ENCODE peak calls at places on chromosome X, in eight cellular contexts. Y is sigmoid colon; Q is WERI-Rb-1; R is ascending aorta; E is CD8-positive, alpha-beta T cell; M is left ventricle myocardium inferior; D is left lung; N is brain microvascular endothelial cell. B is an unnamed sample.

GRCh38 chrX:133018229-133018628 is 59.8 kb upstream of the HS6ST2 start:
- DNase-seq in Y (no peak), Q (no peak), R (no peak), E (no peak), M (no peak), D (no peak), N (no peak), B (no peak)

GRCh38 chrX:16594490-16594889 is 55.5 kb upstream of the S100G start:
- DNase-seq in Y (no peak), Q (no peak), R (no peak), E (no peak), M (no peak), D (no peak), N (no peak), B (no peak)

GRCh38 chrX:150642421-150642820 is 50.8 kb upstream of the MTMR1 start:
- DNase-seq in Y (no peak), Q (no peak), R (no peak), E (no peak), M (no peak), D (no peak), N (no peak), B (no peak)

GRCh38 chrX:105543271-105543670 is 279.1 kb upstream of the NRK start:
- DNase-seq in Y (no peak), Q (no peak), R (no peak), E (no peak), M (no peak), D (no peak), N (no peak), B (no peak)

GRCh38 chrX:108036298-108036973 is 8.4 kb upstream of the VSIG1 start:
- DNase-seq in Y (no peak), Q (no peak), R (no peak), E (no peak), M (no peak), D (no peak), N (peak), B (peak)

GRCh38 chrX:111868726-111869638 is 7.0 kb upstream of the TRPC5OS start:
- DNase-seq in Y (no peak), Q (peak), R (no peak), E (no peak), M (no peak), D (no peak), N (no peak), B (no peak)

GRCh38 chrX:134406230-134406794 is 53.7 kb upstream of the HPRT1 start:
- DNase-seq in Y (no peak), Q (no peak), R (no peak), E (no peak), M (no peak), D (no peak), N (no peak), B (no peak)

GRCh38 chrX:47184486-47184885 is 9.1 kb upstream of the UBA1 start:
- DNase-seq in Y (no peak), Q (no peak), R (no peak), E (no peak), M (no peak), D (peak), N (no peak), B (no peak)

GRCh38 chrX:81957900-81958545 is 756.1 kb downstream of the SH3BGRL start:
- DNase-seq in Y (no peak), Q (no peak), R (no peak), E (no peak), M (no peak), D (no peak), N (no peak), B (peak)

GRCh38 chrX:136457303-136457917 is 30.3 kb upstream of the BRS3 start:
- DNase-seq in Y (no peak), Q (no peak), R (no peak), E (no peak), M (no peak), D (no peak), N (no peak), B (no peak)

GRCh38 chrX:22171287-22172060 is 101.2 kb upstream of the CBLL2 start:
- DNase-seq in Y (no peak), Q (peak), R (no peak), E (no peak), M (no peak), D (no peak), N (no peak), B (no peak)

GRCh38 chrX:154505726-154506125 is 10.3 kb downstream of the FAM3A start:
- DNase-seq in Y (no peak), Q (no peak), R (no peak), E (no peak), M (no peak), D (no peak), N (peak), B (no peak)

GRCh38 chrX:77160301-77160700 is 286.9 kb upstream of the FGF16 start:
- DNase-seq in Y (no peak), Q (peak), R (no peak), E (no peak), M (no peak), D (no peak), N (no peak), B (no peak)

GRCh38 chrX:106802388-106803275 is at the start of gene TBC1D8B:
- DNase-seq in Y (peak), Q (peak), R (peak), E (no peak), M (peak), D (peak), N (peak), B (peak)

GRCh38 chrX:94813541-94813940 is 1139.5 kb downstream of the FAM133A start:
- DNase-seq in Y (no peak), Q (no peak), R (no peak), E (no peak), M (no peak), D (no peak), N (no peak), B (no peak)

DNA sequence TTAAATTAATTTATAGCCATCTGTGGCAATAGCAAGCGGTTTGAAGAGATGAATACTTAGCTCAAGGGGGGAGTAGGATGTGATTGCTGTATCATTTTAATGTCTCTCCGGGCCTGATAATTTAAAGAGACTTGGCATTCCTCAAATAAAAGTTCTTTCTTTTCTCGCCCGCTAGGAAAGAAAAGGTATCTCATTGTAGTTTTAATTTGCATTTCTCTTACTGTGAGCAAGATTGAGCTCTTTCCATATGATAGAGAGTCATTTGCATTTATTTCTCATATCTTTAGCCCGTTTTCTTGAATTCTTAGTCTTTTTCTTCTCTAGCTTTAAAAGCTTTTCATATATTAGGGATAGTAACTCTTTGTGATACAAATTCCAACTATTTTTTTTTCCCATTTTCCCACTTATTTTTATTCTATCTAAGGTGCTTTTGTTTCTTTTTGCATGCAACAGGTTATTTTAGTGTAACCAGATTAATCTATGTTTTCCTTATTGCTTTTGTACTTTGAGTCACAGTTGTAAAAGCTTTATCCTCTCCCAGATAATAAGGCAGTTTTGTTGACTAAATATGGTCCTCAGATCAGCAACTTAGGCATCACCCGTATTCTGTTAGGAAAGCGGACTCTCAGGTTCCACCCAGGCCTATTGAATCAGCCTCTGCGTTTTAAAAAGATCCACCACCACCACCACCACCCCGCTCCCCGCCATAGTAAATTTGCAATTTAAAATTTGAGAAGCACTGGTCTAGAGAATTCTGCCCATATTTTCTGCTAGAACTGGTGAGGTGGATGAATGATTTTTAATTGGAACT is 58.7 kb upstream of the USP9X start:
- DNase-seq in Y (no peak), Q (no peak), R (no peak), E (no peak), M (no peak), D (no peak), N (no peak), B (no peak)
- H3K4me3 ChIP-seq in Y (no peak), Q (no peak), R (no peak), E (no peak), M (no peak), D (no peak), N (no peak), B (no peak)

DNA sequence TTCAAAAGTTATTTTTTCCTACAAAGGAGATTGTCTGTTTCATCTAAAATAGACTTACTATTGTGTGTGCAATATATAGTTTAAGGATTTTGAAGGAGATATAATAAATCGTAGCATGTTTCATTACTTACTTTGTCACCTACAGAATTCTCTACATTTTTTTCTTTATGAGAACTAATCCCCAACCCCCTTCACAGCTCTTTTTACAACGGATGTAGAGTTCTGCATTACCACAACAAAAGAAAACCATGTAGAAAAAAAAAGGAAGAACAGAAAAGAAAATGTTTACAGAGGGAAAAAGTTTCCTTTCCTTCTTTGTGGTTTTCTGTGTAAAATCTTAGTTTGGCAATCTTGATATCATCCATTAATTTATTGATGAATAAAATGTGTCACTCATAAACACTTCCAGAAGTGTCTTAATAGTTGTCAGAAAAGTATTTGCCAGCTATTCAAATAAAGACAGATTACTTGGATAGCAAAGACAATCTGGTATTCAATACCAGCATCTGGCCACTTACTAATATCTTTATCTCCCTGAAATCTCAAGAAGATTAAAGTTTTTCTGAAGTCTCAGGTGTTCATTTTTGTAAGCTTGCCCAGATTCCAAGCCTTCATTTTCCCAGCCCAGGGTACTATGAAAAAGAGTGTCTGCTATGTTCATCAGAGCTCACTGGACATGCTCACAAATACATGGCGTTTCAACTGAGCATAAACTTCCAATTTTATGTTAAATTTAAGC is 806.8 kb downstream of the PCDH19 start:
- DNase-seq in Y (no peak), Q (no peak), R (no peak), E (no peak), M (no peak), D (no peak), N (no peak), B (no peak)
- H3K4me3 ChIP-seq in Y (no peak), Q (no peak), R (no peak), E (no peak), M (no peak), D (no peak), N (no peak), B (no peak)

DNA sequence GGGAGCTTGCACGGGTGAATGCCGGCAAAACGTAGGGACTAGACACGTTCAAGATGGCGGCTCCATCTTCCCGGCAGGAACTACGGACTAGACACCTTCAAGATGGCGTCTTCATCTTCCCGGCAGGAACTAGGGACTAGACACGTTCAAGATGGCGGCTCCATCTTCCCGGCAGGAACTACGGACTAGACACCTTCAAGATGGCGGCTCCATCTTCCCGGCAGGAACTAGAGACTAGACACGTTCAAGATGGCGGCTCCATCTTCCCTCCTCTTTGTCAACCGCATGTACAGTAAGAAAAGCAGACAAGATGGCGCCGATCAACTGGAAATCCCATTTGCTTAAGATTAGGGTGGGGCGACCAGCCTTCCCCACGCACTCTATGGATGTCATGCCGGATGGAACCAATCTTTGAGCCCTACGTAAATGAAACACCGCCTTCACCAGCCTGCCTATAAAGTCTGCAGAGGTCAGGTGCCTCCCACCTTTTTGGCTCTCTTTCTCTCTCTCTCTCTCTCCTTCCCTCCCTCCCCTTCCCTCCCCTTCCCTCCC is 222.4 kb downstream of the CRLF2 start:
- DNase-seq in Y (peak), Q (peak), R (peak), E (no peak), M (peak), D (peak), N (peak), B (peak)
- H3K4me3 ChIP-seq in Y (no peak), Q (no peak), R (peak), E (no peak), M (no peak), D (peak), N (peak), B (peak)

DNA sequence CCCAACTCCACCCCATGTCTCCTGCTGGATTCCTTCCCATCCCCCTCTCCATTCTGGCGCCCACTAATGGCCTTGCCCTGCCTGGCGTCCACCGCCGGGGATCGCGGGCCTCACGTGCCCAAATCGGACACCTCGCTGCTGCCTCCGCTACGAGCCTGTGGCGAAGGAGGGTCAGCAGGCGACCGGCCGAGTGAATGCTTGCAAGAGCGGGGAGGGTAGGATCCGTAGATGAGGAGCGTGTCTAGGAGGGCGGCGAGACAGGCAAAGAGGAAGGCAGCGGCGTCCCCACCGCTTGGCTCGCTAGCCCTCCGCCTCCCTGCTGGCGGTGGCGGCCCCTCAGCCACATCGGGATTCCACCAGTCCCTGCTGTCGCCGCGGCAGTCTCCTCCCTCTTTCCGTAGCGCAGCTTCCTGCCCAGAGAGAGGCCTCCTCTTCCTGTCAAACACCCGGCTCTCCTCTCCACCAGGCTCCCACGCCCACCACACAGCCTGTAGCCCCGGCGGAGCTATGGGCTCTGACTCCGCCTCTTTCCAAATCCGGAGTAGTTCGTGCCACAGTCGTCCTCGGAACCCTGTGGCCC is at the start of gene SPIN2B:
- DNase-seq in Y (peak), Q (peak), R (peak), E (peak), M (peak), D (peak), N (peak), B (peak)
- H3K4me3 ChIP-seq in Y (peak), Q (peak), R (peak), E (peak), M (peak), D (peak), N (peak), B (peak)

GRCh38 chrX:131895002-131895401 is 128.1 kb upstream of the STK26 start:
- DNase-seq in Y (no peak), Q (no peak), R (no peak), E (no peak), M (no peak), D (no peak), N (peak), B (no peak)
- H3K4me3 ChIP-seq in Y (no peak), Q (no peak), R (no peak), E (no peak), M (no peak), D (no peak), N (no peak), B (no peak)